ENCODE peak calls at places on chromosomes 6 and 20, in five cellular contexts. Z is HFFc6, C is ascending aorta, L is PC-9, Q is neural progenitor cell. O is an unnamed sample.

GRCh38 chr6:28734443-28734959 is 189.3 kb downstream of the TRIM27 start:
- DNase-seq in C (no peak), Z (no peak), L (no peak), Q (no peak), O (no peak)

GRCh38 chr6:111563581-111563980 is 42.1 kb downstream of the TRAF3IP2 start:
- DNase-seq in Z (no peak), L (no peak), C (no peak), Q (no peak), O (no peak)

GRCh38 chr20:21325296-21325695 is 22.2 kb downstream of the XRN2 start:
- DNase-seq in C (no peak), Q (no peak), L (no peak), Z (no peak), O (no peak)

GRCh38 chr6:45376310-45377040 is 1.3 kb downstream of the SUPT3H start:
- DNase-seq in Q (peak; percentile 29), Z (no peak), C (no peak), L (no peak), O (no peak)

GRCh38 chr6:170201361-170201760 is 89.5 kb downstream of the DLL1 start:
- DNase-seq in Z (no peak), L (no peak), C (no peak), Q (no peak), O (no peak)

GRCh38 chr6:44122821-44123220 is 4.4 kb downstream of the MRPL14 start:
- DNase-seq in Q (no peak), Z (no peak), L (no peak), C (no peak), O (no peak)

GRCh38 chr6:36677753-36678487 is 594 bp upstream of the CDKN1A start:
- DNase-seq in Z (no peak), Q (no peak), L (no peak), C (no peak), O (no peak)

GRCh38 chr6:12403201-12403826 is 113.2 kb downstream of the EDN1 start:
- DNase-seq in Q (no peak), L (no peak), C (no peak), Z (peak; percentile 70), O (peak; percentile 32)

GRCh38 chr20:25508083-25508770 is 77.1 kb downstream of the NINL start:
- DNase-seq in Z (peak; percentile 85), C (no peak), Q (no peak), L (peak; percentile 73), O (no peak)

GRCh38 chr6:302760-303159 is 10.5 kb downstream of the DUSP22 start:
- DNase-seq in L (no peak), Q (no peak), Z (no peak), C (no peak), O (no peak)

GRCh38 chr6:2516059-2516458 is 234.7 kb downstream of the MYLK4 start:
- DNase-seq in Q (no peak), C (no peak), Z (no peak), L (no peak), O (no peak)

GRCh38 chr6:11407403-11407802 is 130.1 kb upstream of the TMEM170B start:
- DNase-seq in Z (no peak), C (no peak), L (no peak), Q (no peak), O (no peak)

GRCh38 chr6:139823808-139824126 is 449.3 kb upstream of the CITED2 start:
- DNase-seq in Q (no peak), C (no peak), L (no peak), Z (no peak), O (no peak)

GRCh38 chr20:52143277-52143676 is 48.3 kb downstream of the ZFP64 start:
- DNase-seq in L (no peak), C (no peak), Z (no peak), Q (no peak), O (no peak)

GRCh38 chr6:111727041-111727440 is 121.4 kb upstream of the TRAF3IP2 start:
- DNase-seq in C (no peak), L (no peak), Q (no peak), Z (peak; percentile 68), O (no peak)

GRCh38 chr6:37013516-37014491 is 8.3 kb downstream of the FGD2 start:
- DNase-seq in L (no peak), C (no peak), Q (no peak), Z (no peak), O (no peak)

GRCh38 chr6:116676021-116676420 is 5.0 kb upstream of the KPNA5 start:
- DNase-seq in Z (no peak), L (no peak), C (no peak), Q (no peak), O (no peak)

GRCh38 chr6:27757307-27757706 is 154.9 kb downstream of the OR2B2 start:
- DNase-seq in L (no peak), C (no peak), Q (peak; percentile 68), Z (no peak), O (no peak)

GRCh38 chr20:21053002-21053762 is 53.0 kb downstream of the LINC00237 start:
- DNase-seq in Q (peak; percentile 54), L (no peak), C (no peak), Z (no peak), O (no peak)

GRCh38 chr20:43537921-43538854 is 20.6 kb upstream of the SGK2 start:
- DNase-seq in C (no peak), Z (peak; percentile 48), Q (peak; percentile 64), L (peak; percentile 65), O (peak; percentile 34)

GRCh38 chr20:33352258-33353012 is 48.9 kb downstream of the CDK5RAP1 start:
- DNase-seq in Q (no peak), Z (no peak), L (no peak), C (no peak), O (no peak)

GRCh38 chr20:53390780-53391179 is 202.9 kb downstream of the ZNF217 start:
- DNase-seq in Z (no peak), Q (no peak), L (no peak), C (no peak), O (no peak)

GRCh38 chr20:31606678-31606927 is 1.5 kb downstream of the ID1 start:
- DNase-seq in Z (no peak), L (no peak), Q (no peak), C (no peak), O (no peak)

GRCh38 chr6:32692019-32692418 is 25.6 kb upstream of the HLA-DQB1 start:
- DNase-seq in Z (no peak), Q (peak; percentile 64), C (no peak), L (peak; percentile 18), O (peak; percentile 47)

GRCh38 chr6:64729522-64729921 is 977.5 kb downstream of the EYS start:
- DNase-seq in C (no peak), L (no peak), Z (no peak), Q (no peak), O (no peak)

GRCh38 chr6:64736421-64736950 is 970.5 kb downstream of the EYS start:
- DNase-seq in L (no peak), Q (no peak), Z (no peak), C (no peak), O (no peak)

GRCh38 chr6:64733433-64733832 is 973.6 kb downstream of the EYS start:
- DNase-seq in L (no peak), Q (no peak), C (no peak), Z (no peak), O (no peak)

GRCh38 chr6:64737418-64737817 is 969.6 kb downstream of the EYS start:
- DNase-seq in Z (no peak), Q (no peak), L (no peak), C (no peak), O (no peak)

GRCh38 chr6:64732888-64733287 is 974.1 kb downstream of the EYS start:
- DNase-seq in L (no peak), C (no peak), Z (no peak), Q (peak; percentile 28), O (peak; percentile 22)
- TF ChIP-seq CTCF in L (no peak), C (no peak), Z (no peak), Q (peak; percentile 22), O (peak; percentile 48)

GRCh38 chr6:4999586-4999985 is 4.3 kb downstream of the RPP40 start:
- DNase-seq in Z (no peak), L (no peak), Q (no peak), C (no peak), O (no peak)

GRCh38 chr6:5006182-5006581 is 2.3 kb upstream of the RPP40 start:
- DNase-seq in Z (no peak), L (no peak), C (no peak), Q (no peak), O (no peak)

GRCh38 chr6:5007531-5007930 is 3.7 kb upstream of the RPP40 start:
- DNase-seq in Z (no peak), C (no peak), L (no peak), Q (no peak), O (no peak)

GRCh38 chr6:5004373-5005037 is 668 bp upstream of the RPP40 start:
- DNase-seq in C (no peak), Q (no peak), L (no peak), Z (no peak), O (no peak)

DNA sequence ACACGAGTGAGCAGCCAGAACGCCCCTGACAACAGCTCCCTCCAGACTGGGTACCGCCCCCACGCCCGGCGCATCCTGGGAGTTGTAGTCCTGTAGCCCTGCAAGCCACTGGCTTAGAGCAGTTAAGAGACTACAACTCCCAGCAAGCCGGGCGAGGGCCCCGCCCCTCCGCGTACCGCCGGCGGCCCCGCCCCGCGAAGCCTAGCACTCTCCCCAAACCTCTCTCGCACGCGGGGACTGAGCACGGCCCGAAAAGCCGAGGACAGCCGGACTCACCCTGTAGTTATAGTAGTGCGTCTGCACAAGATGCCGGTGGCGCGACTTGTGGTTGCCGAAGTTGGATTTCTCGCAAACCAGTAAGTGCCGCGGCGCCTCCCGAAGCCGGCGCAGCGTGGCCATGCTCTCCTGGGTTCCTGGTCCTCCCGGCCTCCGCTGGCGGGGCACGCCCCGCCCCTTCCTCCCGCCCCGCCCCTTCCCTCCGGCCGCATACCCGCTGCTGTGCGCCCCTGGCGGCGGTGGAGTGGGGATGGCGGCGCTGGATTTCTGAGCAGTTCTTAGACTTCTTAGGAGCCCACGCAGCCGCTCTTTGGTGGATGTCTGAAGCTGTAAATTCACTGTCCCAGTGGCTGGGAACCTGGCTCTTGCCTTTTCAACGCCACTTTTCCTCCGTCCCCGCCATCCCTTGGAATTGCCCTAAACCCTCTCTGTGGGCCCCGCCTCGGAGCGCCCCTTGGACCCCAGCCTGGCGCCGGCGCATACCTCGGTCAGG is at the start of gene RPP40:
- DNase-seq in L (peak; percentile 98), C (peak; percentile 93), Q (peak; percentile 97), Z (peak; percentile 97), O (peak; percentile 92)
- TF ChIP-seq CTCF in L (peak; percentile 77), C (peak; percentile 72), Q (peak; percentile 89), Z (peak; percentile 93), O (peak; percentile 92)

DNA sequence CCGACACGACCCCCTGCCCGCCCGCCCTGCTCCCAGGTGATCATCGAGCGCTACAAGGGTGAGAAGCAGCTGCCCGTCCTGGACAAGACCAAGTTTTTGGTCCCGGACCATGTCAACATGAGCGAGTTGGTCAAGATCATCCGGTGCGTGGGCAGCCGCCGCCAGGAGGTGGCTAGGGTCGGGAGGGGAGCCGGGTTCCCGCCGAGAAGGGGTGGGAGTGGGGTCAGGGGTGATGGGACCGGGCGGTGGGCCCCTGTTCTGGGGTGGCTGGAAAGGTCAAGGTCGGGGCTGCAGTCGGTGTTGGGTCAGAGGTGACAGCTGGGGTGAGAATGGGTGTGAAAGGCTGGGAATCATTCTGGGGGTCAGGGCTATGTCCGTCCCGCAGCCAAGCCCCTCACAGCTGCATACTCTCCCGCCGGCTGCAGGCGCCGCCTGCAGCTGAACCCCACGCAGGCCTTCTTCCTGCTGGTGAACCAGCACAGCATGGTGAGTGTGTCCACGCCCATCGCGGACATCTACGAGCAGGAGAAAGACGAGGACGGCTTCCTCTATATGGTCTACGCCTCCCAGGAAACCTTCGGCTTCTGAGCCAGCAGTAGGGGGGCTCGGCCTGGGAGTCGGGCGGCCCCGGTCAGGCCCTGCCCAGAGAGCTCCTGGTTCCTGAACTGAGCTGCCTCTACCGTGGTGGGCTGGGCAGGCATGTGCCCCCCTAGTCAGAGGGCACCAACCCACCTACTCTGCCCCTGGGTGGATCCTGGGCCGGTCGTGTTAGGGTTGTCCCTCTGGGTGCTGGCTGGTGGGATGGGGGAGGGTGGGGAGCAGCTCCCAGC is 1.0 kb downstream of the MAP1LC3A start:
- DNase-seq in L (no peak), C (no peak), Z (no peak), Q (peak; percentile 20), O (no peak)
- TF ChIP-seq CTCF in L (no peak), C (no peak), Z (no peak), Q (no peak), O (no peak)

GRCh38 chr6:148972481-148972880 is 225.7 kb downstream of the UST start:
- DNase-seq in Q (peak; percentile 91), Z (no peak), C (no peak), L (peak; percentile 66), O (peak; percentile 53)
- TF ChIP-seq CTCF in Q (no peak), Z (no peak), C (no peak), L (no peak), O (peak; percentile 24)